ENCODE peak calls at places on chromosomes 6 and 20, in four cellular contexts. S is GM06990, D is glutamatergic neuron, I is fibroblast of lung. N is an unnamed sample.

GRCh38 chr20:5569021-5569420 is 181.2 kb upstream of the SHLD1 start:
- DNase-seq in S (peak), D (no peak), I (peak), N (peak)

GRCh38 chr6:116059713-116060571 is 749 bp downstream of the FRK start:
- DNase-seq in S (peak), D (no peak), I (peak), N (no peak)

GRCh38 chr6:106490453-106490852 is 129.9 kb downstream of the CRYBG1 start:
- DNase-seq in S (no peak), D (no peak), I (no peak), N (no peak)

GRCh38 chr6:31580807-31581437 is 1.3 kb downstream of the LTB start:
- DNase-seq in S (peak), D (peak), I (peak), N (no peak)

GRCh38 chr20:7171911-7172310 is 404.4 kb downstream of the BMP2 start:
- DNase-seq in S (no peak), D (no peak), I (peak), N (no peak)

GRCh38 chr6:6569768-6570167 is 18.8 kb upstream of the LY86 start:
- DNase-seq in S (no peak), D (no peak), I (no peak), N (no peak)

GRCh38 chr6:145809785-145810184 is 4.8 kb downstream of the FBXO30 start:
- DNase-seq in S (no peak), D (no peak), I (peak), N (no peak)

GRCh38 chr6:160979063-160979708 is 12.4 kb upstream of the MAP3K4 start:
- DNase-seq in S (no peak), D (no peak), I (peak), N (no peak)

GRCh38 chr20:41618807-41619294 is 674 bp upstream of the CHD6 start:
- DNase-seq in S (no peak), D (no peak), I (no peak), N (no peak)

GRCh38 chr6:67639161-67639560 is 995.9 kb upstream of the ADGRB3 start:
- DNase-seq in S (no peak), D (no peak), I (peak), N (no peak)

GRCh38 chr6:47235964-47236760 is 73.5 kb downstream of the TNFRSF21 start:
- DNase-seq in S (no peak), D (no peak), I (no peak), N (no peak)

GRCh38 chr6:139895205-139895793 is 520.9 kb upstream of the CITED2 start:
- DNase-seq in S (no peak), D (no peak), I (no peak), N (no peak)

GRCh38 chr6:150417899-150418824 is 49.4 kb downstream of the IYD start:
- DNase-seq in S (peak), D (no peak), I (peak), N (peak)

GRCh38 chr6:56669041-56669440 is 26.4 kb upstream of the DST start:
- DNase-seq in S (no peak), D (no peak), I (no peak), N (no peak)

GRCh38 chr6:43806041-43806757 is 36.2 kb downstream of the VEGFA start:
- DNase-seq in S (no peak), D (no peak), I (no peak), N (no peak)